ENCODE peak calls at places on chromosomes 7 and 10, in five cellular contexts. G is HFF-Myc, U is foreskin keratinocyte, V is mucosa of descending colon, W is upper lobe of right lung. D is an unnamed sample.

GRCh38 chr10:132499367-132499685 is 38.3 kb upstream of the INPP5A start:
- DNase-seq in U (no peak), W (peak; percentile 52), G (no peak), V (no peak), D (no peak)

GRCh38 chr10:113788604-113789083 is 37.2 kb downstream of the PLEKHS1 start:
- DNase-seq in V (peak; percentile 37), U (peak; percentile 98), W (no peak), G (peak; percentile 92), D (peak; percentile 98)

GRCh38 chr10:91197044-91197651 is 23.3 kb upstream of the PCGF5 start:
- DNase-seq in W (no peak), V (no peak), G (no peak), U (no peak), D (no peak)

GRCh38 chr10:32189400-32190084 is 133.3 kb upstream of the KIF5B start:
- DNase-seq in V (peak; percentile 59), W (no peak), U (no peak), G (no peak), D (peak; percentile 22)

GRCh38 chr10:1739751-1740150 is 2.4 kb upstream of the ADARB2 start:
- DNase-seq in V (no peak), U (no peak), W (no peak), G (no peak), D (no peak)

GRCh38 chr7:140674899-140675701 is 2.4 kb downstream of the ADCK2 start:
- DNase-seq in U (no peak), G (peak; percentile 50), V (peak; percentile 50), W (peak; percentile 30), D (peak; percentile 12)

GRCh38 chr7:133859191-133859590 is 267.9 kb upstream of the LRGUK start:
- DNase-seq in U (no peak), G (no peak), V (no peak), W (no peak), D (no peak)

GRCh38 chr7:90671571-90671970 is 75.5 kb downstream of the CDK14 start:
- DNase-seq in G (no peak), V (no peak), W (no peak), U (no peak), D (no peak)

GRCh38 chr10:50624154-50624865 is 554 bp upstream of the SGMS1 start:
- DNase-seq in U (peak; percentile 94), W (peak; percentile 99), V (peak; percentile 96), G (peak; percentile 68), D (peak; percentile 86)

GRCh38 chr7:46213154-46213537 is 292.1 kb upstream of the IGFBP3 start:
- DNase-seq in G (no peak), U (no peak), V (no peak), W (no peak), D (no peak)

GRCh38 chr7:126541416-126541815 is 711.3 kb downstream of the GRM8 start:
- DNase-seq in U (no peak), V (no peak), W (no peak), G (no peak), D (no peak)

GRCh38 chr10:120729508-120729907 is 121.7 kb upstream of the WDR11 start:
- DNase-seq in G (no peak), W (no peak), V (no peak), U (no peak), D (no peak)

GRCh38 chr10:124550305-124551034 is 88.8 kb downstream of the LHPP start:
- DNase-seq in U (no peak), G (no peak), V (no peak), W (no peak), D (no peak)

GRCh38 chr7:70356324-70356797 is 758.1 kb downstream of the AUTS2 start:
- DNase-seq in U (no peak), V (no peak), W (no peak), G (no peak), D (no peak)

GRCh38 chr10:46552526-46553237 is 3.8 kb downstream of the GPRIN2 start:
- DNase-seq in G (no peak), W (no peak), U (no peak), V (peak; percentile 64), D (no peak)

GRCh38 chr7:12210179-12211053 is 678 bp upstream of the TMEM106B start:
- DNase-seq in V (peak; percentile 74), W (peak; percentile 73), U (no peak), G (no peak), D (no peak)

GRCh38 chr7:25359471-25360059 is 131.3 kb upstream of the NPVF start:
- DNase-seq in V (no peak), U (no peak), W (no peak), G (no peak), D (no peak)

GRCh38 chr7:41108821-41109220 is 594.1 kb downstream of the INHBA start:
- DNase-seq in G (no peak), U (peak; percentile 55), W (no peak), V (no peak), D (no peak)

GRCh38 chr7:114342431-114343181 is 72.0 kb upstream of the FOXP2 start:
- DNase-seq in V (no peak), W (no peak), G (no peak), U (no peak), D (no peak)

GRCh38 chr7:147276783-147277370 is 1160.3 kb downstream of the CNTNAP2 start:
- DNase-seq in W (no peak), G (no peak), V (no peak), U (no peak), D (no peak)

GRCh38 chr10:125169915-125170314 is 9.6 kb upstream of the CTBP2 start:
- DNase-seq in V (no peak), U (no peak), W (no peak), G (no peak), D (no peak)

GRCh38 chr7:70325509-70326101 is 727.3 kb downstream of the AUTS2 start:
- DNase-seq in U (peak; percentile 89), V (no peak), W (no peak), G (peak; percentile 15), D (peak; percentile 53)

GRCh38 chr7:38628630-38629385 is 2.4 kb downstream of the AMPH start:
- DNase-seq in U (peak; percentile 1), V (no peak), W (no peak), G (peak; percentile 2), D (peak; percentile 39)

DNA sequence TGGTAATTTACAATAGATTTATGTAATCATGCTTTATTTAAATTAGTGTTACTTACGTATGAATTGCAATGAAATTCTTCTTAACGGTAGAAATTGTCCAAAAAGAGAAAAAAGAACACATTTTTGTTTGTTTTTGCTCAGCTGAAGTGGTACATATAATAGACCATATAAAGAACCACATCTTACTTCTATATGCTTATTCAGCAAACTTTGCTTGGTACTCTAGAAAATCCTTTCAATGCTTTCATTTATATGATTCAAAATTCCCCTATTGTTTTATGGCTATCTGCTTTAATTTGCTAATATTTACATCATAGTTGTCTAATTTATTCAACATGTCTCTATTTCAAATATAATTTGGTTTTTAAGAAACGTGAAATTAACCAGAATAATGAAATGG is 903.2 kb downstream of the ANKRD7 start:
- DNase-seq in G (no peak), V (no peak), U (no peak), W (no peak), D (no peak)
- TF ChIP-seq CTCF in G (no peak), V (no peak), U (no peak), W (no peak), D (no peak)

GRCh38 chr7:153193144-153193595 is 433.6 kb downstream of the ACTR3B start:
- DNase-seq in V (peak; percentile 2), U (no peak), G (no peak), W (peak; percentile 75), D (no peak)
- TF ChIP-seq CTCF in V (no peak), U (peak; percentile 43), G (peak; percentile 38), W (peak; percentile 57), D (peak; percentile 26)

GRCh38 chr7:100689230-100690135 is 4.6 kb downstream of the GIGYF1 start:
- DNase-seq in U (no peak), G (no peak), W (peak; percentile 63), V (no peak), D (no peak)
- TF ChIP-seq CTCF in U (no peak), G (no peak), W (no peak), V (no peak), D (no peak)

GRCh38 chr10:13222151-13222550 is 12.0 kb downstream of the UCMA start:
- DNase-seq in V (no peak), U (no peak), W (peak; percentile 40), G (no peak), D (no peak)

GRCh38 chr10:13222566-13222965 is 11.6 kb downstream of the UCMA start:
- DNase-seq in G (no peak), W (peak; percentile 19), V (no peak), U (no peak), D (no peak)

GRCh38 chr10:13221572-13221971 is 12.6 kb downstream of the UCMA start:
- DNase-seq in G (no peak), U (no peak), V (no peak), W (no peak), D (no peak)

GRCh38 chr10:13218878-13219277 is 15.3 kb downstream of the UCMA start:
- DNase-seq in G (no peak), U (no peak), V (no peak), W (no peak), D (no peak)

DNA sequence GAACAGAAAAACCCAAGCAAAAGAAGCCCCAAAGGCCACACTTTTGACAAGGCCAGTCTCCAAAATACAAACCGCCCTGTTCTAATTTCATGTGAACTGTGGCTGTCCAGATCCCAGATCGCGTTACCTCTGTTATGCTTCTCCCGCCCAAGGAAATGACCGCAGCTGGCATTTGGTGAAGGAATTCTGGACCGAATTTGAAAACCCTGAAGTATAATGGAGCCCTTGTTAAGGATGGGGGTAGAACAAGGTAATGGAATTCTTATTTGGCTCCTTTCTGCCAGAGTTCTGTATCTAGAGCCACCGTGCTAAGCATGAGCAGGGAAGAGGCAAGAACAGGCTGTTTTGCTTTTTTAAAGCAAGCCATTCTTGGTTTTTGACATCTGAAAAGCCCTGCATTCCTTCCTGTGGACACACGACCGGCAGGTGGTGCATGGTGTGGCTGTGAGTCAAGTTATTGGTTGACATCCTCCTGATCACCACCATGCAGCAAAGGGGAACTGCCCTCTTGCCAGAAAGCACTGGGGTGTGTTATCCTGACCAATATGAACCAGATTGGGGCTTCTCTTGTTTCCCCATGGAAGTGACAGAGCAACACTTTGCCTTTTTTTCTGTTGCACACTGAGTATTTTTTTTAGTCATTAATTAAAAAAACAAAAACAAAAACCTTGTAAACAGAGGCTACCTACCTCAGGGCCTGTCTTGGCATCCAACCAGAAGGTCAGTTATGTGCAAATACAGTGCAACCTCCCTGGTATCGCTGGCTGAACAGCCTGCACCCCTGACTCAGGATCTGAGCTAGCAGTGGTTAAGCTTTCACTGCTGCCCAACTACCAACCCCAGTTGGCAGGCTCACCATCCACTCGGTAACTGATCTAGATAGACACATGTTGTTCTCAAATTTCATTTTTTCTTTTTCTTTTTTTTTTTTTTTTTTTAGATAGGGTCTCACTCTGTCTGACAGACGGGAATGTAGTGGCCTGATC is 14.2 kb downstream of the UCMA start:
- DNase-seq in U (peak; percentile 2), V (peak; percentile 54), G (peak; percentile 2), W (peak; percentile 46), D (no peak)
- TF ChIP-seq CTCF in U (peak; percentile 39), V (no peak), G (no peak), W (no peak), D (peak; percentile 32)

GRCh38 chr7:4657640-4658417 is 24.3 kb upstream of the FOXK1 start:
- DNase-seq in W (no peak), V (no peak), G (no peak), U (no peak), D (no peak)

GRCh38 chr7:4663239-4663638 is 18.9 kb upstream of the FOXK1 start:
- DNase-seq in V (no peak), G (no peak), U (no peak), W (no peak), D (no peak)

GRCh38 chr7:4661871-4662270 is 20.2 kb upstream of the FOXK1 start:
- DNase-seq in U (no peak), W (no peak), V (peak; percentile 19), G (no peak), D (peak; percentile 41)

GRCh38 chr7:4655311-4655710 is 26.8 kb upstream of the FOXK1 start:
- DNase-seq in U (peak; percentile 85), V (no peak), W (no peak), G (no peak), D (no peak)

GRCh38 chr7:4659551-4660286 is 22.4 kb upstream of the FOXK1 start:
- DNase-seq in U (no peak), W (no peak), G (no peak), V (no peak), D (no peak)
- TF ChIP-seq CTCF in U (peak; percentile 37), W (peak; percentile 22), G (peak; percentile 16), V (no peak), D (no peak)